ENCODE peak calls at places on chromosomes 12 and 14, in four cellular contexts. One of them, this sample, is unnamed.

GRCh38 chr12:19196959-19197630 is 67.6 kb downstream of the PLEKHA5 start:
- DNase-seq in vagina: no peak
- DNase-seq in transverse colon: no peak
- DNase-seq in HCT116: no peak
- DNase-seq in this sample: no peak

GRCh38 chr12:41566703-41567102 is 378.6 kb downstream of the PDZRN4 start:
- DNase-seq in HCT116: no peak
- DNase-seq in vagina: no peak
- DNase-seq in transverse colon: no peak
- DNase-seq in this sample: no peak

GRCh38 chr12:104672501-104673265 is 215.9 kb downstream of the CHST11 start:
- DNase-seq in transverse colon: no peak
- DNase-seq in HCT116: no peak
- DNase-seq in vagina: no peak
- DNase-seq in this sample: no peak

GRCh38 chr12:63196168-63196567 is 45.2 kb upstream of the AVPR1A start:
- DNase-seq in vagina: no peak
- DNase-seq in HCT116: no peak
- DNase-seq in transverse colon: no peak
- DNase-seq in this sample: no peak

GRCh38 chr12:123937707-123938600 is 34.7 kb downstream of the CCDC92 start:
- DNase-seq in vagina: no peak
- DNase-seq in HCT116: no peak
- DNase-seq in transverse colon: no peak
- DNase-seq in this sample: no peak

GRCh38 chr12:48758737-48759136 is 30.2 kb downstream of the ADCY6 start:
- DNase-seq in transverse colon: no peak
- DNase-seq in vagina: no peak
- DNase-seq in HCT116: no peak
- DNase-seq in this sample: no peak

GRCh38 chr12:66087365-66087943 is 43.1 kb downstream of the LLPH start:
- DNase-seq in transverse colon: peak
- DNase-seq in HCT116: peak
- DNase-seq in vagina: no peak
- DNase-seq in this sample: peak

GRCh38 chr12:4271433-4272013 is 2.0 kb upstream of the CCND2 start:
- DNase-seq in HCT116: no peak
- DNase-seq in transverse colon: no peak
- DNase-seq in vagina: no peak
- DNase-seq in this sample: no peak

GRCh38 chr12:1575799-1576401 is 18.5 kb downstream of the FBXL14 start:
- DNase-seq in HCT116: no peak
- DNase-seq in vagina: no peak
- DNase-seq in transverse colon: no peak
- DNase-seq in this sample: no peak

DNA sequence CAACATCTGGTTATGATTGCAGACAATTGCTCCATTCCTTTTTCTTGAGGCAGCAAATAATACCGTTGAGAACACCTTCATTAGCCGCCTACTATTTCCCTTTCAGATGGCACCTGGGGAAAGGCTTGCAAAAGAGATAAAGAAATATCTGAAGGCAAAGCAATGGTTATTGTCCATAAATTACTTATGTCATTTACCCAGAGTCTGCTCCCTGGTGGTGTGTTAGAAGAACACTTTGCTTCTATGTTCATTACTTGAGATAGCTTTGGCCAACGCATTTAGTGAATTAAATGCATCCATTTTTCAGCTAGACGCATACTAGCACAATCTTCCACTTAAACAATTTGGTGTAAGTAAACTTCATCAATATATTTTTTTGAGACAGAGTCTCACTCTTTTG is 377.7 kb downstream of the KCNH5 start:
- DNase-seq in transverse colon: no peak
- DNase-seq in vagina: no peak
- DNase-seq in HCT116: no peak
- DNase-seq in this sample: no peak
- TF ChIP-seq CTCF in transverse colon: no peak
- TF ChIP-seq CTCF in vagina: no peak
- TF ChIP-seq CTCF in HCT116: no peak
- TF ChIP-seq CTCF in this sample: no peak

GRCh38 chr14:101808020-101808641 is 46.6 kb downstream of the PPP2R5C start:
- DNase-seq in HCT116: no peak
- DNase-seq in transverse colon: no peak
- DNase-seq in vagina: no peak
- DNase-seq in this sample: no peak
- TF ChIP-seq POLR2AphosphoS5 in HCT116: no peak
- TF ChIP-seq POLR2AphosphoS5 in transverse colon: no peak
- TF ChIP-seq POLR2AphosphoS5 in vagina: no peak
- TF ChIP-seq POLR2AphosphoS5 in this sample: no peak

DNA sequence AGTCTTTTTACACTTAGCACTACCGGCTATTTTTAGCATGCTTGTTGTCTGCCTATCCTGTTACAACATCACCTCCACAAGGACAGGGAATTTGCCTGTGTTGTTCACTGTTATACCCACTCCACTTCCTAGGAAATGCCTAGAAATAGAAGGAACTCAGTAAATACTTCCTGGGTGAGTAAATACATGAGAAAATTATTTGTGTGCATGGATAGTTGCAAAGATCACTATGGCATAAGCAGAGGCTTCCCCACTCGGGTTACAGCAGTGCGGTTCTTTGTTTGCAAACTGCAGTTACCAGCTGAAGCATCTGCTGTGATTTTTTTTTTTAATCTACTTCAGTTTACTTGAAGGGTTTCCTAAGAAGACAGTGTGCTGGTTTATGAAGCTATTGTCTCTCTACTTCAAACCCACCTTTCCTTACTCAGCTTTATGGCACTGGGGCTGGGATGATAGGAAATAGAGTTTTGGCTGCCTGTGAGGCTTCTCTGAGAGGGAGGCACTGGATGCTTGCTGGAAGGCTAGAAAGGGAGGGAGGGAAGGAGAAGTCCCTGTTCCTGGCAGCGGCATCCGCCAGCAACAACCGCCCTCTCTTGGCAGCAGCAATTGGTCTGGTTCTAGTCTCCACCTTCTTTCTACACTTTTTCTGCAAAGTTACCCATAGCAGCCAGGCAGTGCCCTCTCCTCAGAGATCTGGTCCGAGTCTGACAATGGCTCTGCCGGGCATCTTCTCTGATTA is 29.1 kb downstream of the PDE6H start:
- DNase-seq in vagina: no peak
- DNase-seq in HCT116: no peak
- DNase-seq in transverse colon: peak
- DNase-seq in this sample: peak
- H3K4me3 ChIP-seq in vagina: no peak
- H3K4me3 ChIP-seq in HCT116: no peak
- H3K4me3 ChIP-seq in transverse colon: no peak
- H3K4me3 ChIP-seq in this sample: no peak

GRCh38 chr12:79344855-79345840 is 345.6 kb downstream of the PAWR start:
- DNase-seq in vagina: no peak
- DNase-seq in HCT116: peak
- DNase-seq in transverse colon: peak
- DNase-seq in this sample: no peak
- TF ChIP-seq CTCF in vagina: peak
- TF ChIP-seq CTCF in HCT116: peak
- TF ChIP-seq CTCF in transverse colon: peak
- TF ChIP-seq CTCF in this sample: no peak

DNA sequence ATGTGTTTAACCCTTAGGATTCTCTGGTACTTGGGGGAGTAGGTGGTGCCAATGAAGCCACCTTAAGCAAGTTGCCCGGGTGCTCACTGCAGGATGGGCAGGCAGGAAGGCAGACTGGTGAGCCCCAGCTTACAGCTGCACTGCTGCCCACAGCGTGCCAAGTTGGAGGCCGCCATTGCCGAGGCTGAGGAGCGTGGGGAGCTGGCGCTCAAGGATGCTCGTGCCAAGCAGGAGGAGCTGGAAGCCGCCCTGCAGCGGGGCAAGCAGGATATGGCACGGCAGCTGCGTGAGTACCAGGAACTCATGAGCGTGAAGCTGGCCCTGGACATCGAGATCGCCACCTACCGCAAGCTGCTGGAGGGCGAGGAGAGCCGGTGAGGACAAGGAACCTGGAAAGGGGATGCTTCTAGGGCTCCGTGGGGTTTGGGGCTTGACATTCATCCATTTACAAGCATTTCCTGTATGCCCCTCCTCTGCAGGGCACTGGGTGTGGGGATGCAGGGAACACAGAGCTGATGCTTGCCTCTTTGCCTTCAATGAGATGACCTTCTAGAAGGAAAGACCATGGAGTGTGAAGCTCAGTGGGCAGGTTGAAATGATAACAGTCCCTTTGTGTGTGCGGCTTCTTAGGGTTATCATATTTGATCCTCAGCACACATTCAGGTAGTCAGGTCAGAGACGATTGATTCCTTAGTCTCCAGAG is 12.4 kb downstream of the KRT7 start:
- DNase-seq in transverse colon: no peak
- DNase-seq in vagina: no peak
- DNase-seq in HCT116: no peak
- DNase-seq in this sample: no peak
- TF ChIP-seq POLR2AphosphoS5 in transverse colon: no peak
- TF ChIP-seq POLR2AphosphoS5 in vagina: no peak
- TF ChIP-seq POLR2AphosphoS5 in HCT116: no peak
- TF ChIP-seq POLR2AphosphoS5 in this sample: no peak

GRCh38 chr14:64844272-64844671 is 35.4 kb downstream of the SPTB start:
- DNase-seq in vagina: no peak
- DNase-seq in HCT116: no peak
- DNase-seq in transverse colon: no peak
- DNase-seq in this sample: no peak
- H3K4me3 ChIP-seq in vagina: no peak
- H3K4me3 ChIP-seq in HCT116: no peak
- H3K4me3 ChIP-seq in transverse colon: no peak
- H3K4me3 ChIP-seq in this sample: no peak